ENCODE peak calls at places on chromosomes 2 and 18, in five cellular contexts. Z, K, S, N and E are unnamed samples.

GRCh38 chr2:36597003-36597531 is 901 bp downstream of the FEZ2 start:
- DNase-seq in Z (no peak), K (no peak), S (no peak), N (no peak), E (no peak)

GRCh38 chr2:216877085-216877484 is 17.2 kb upstream of the TNP1 start:
- DNase-seq in Z (no peak), K (no peak), S (no peak), N (no peak), E (no peak)

GRCh38 chr2:65374555-65374954 is 57.8 kb downstream of the SPRED2 start:
- DNase-seq in Z (no peak), K (no peak), S (no peak), N (no peak), E (no peak)

GRCh38 chr2:104755026-104755856 is 98.7 kb upstream of the POU3F3 start:
- DNase-seq in Z (no peak), K (no peak), S (peak; percentile 13), N (no peak), E (no peak)

GRCh38 chr2:46885376-46885775 is 30.2 kb downstream of the MCFD2 start:
- DNase-seq in Z (no peak), K (no peak), S (no peak), N (no peak), E (no peak)

GRCh38 chr2:25341753-25342371 is at the start of gene DNMT3A:
- DNase-seq in Z (peak; percentile 75), K (peak; percentile 20), S (peak; percentile 60), N (peak; percentile 47), E (peak; percentile 10)

GRCh38 chr18:54767094-54767493 is 61.2 kb upstream of the RAB27B start:
- DNase-seq in Z (no peak), K (no peak), S (peak; percentile 77), N (no peak), E (no peak)

GRCh38 chr2:5123597-5124196 is 568.5 kb upstream of the SOX11 start:
- DNase-seq in Z (no peak), K (no peak), S (no peak), N (no peak), E (no peak)

GRCh38 chr18:21557607-21558253 is 42.8 kb downstream of the ESCO1 start:
- DNase-seq in Z (peak; percentile 40), K (no peak), S (peak; percentile 40), N (no peak), E (no peak)

GRCh38 chr2:127508621-127509034 is 17.7 kb downstream of the IWS1 start:
- DNase-seq in Z (peak; percentile 48), K (no peak), S (peak; percentile 66), N (no peak), E (peak; percentile 88)

GRCh38 chr18:50792885-50793284 is 26.9 kb downstream of the MRO start:
- DNase-seq in Z (no peak), K (no peak), S (no peak), N (no peak), E (no peak)

GRCh38 chr2:120461092-120461491 is 115.2 kb downstream of the INHBB start:
- DNase-seq in Z (no peak), K (no peak), S (peak; percentile 25), N (no peak), E (no peak)

GRCh38 chr2:65605427-65606058 is 173.1 kb upstream of the SPRED2 start:
- DNase-seq in Z (no peak), K (no peak), S (no peak), N (no peak), E (no peak)

GRCh38 chr2:119694470-119694993 is 15.5 kb downstream of the TMEM177 start:
- DNase-seq in Z (no peak), K (no peak), S (no peak), N (no peak), E (no peak)

GRCh38 chr2:223889133-223889769 is 51.9 kb upstream of the AP1S3 start:
- DNase-seq in Z (no peak), K (no peak), S (no peak), N (no peak), E (no peak)

GRCh38 chr18:79272916-79273315 is 122.8 kb upstream of the NFATC1 start:
- DNase-seq in Z (no peak), K (no peak), S (no peak), N (no peak), E (no peak)

GRCh38 chr2:28368417-28368798 is 24.2 kb upstream of the FOSL2 start:
- DNase-seq in Z (no peak), K (no peak), S (no peak), N (no peak), E (no peak)

GRCh38 chr18:79465392-79465991 is 69.8 kb downstream of the NFATC1 start:
- DNase-seq in Z (no peak), K (no peak), S (no peak), N (no peak), E (peak; percentile 50)

GRCh38 chr2:211133766-211134165 is 577.4 kb downstream of the CPS1 start:
- DNase-seq in Z (no peak), K (no peak), S (no peak), N (no peak), E (no peak)

GRCh38 chr18:45517181-45517741 is 98.0 kb upstream of the SLC14A2 start:
- DNase-seq in Z (peak; percentile 56), K (no peak), S (peak; percentile 37), N (no peak), E (peak; percentile 28)

GRCh38 chr2:102512161-102512560 is 39.1 kb downstream of the SLC9A4 start:
- DNase-seq in Z (no peak), K (no peak), S (no peak), N (no peak), E (no peak)

GRCh38 chr2:28994074-28994473 is 13.0 kb downstream of the TOGARAM2 start:
- DNase-seq in Z (no peak), K (no peak), S (no peak), N (no peak), E (no peak)

GRCh38 chr2:121695179-121695451 is 41.6 kb downstream of the NIFK start:
- DNase-seq in Z (no peak), K (no peak), S (no peak), N (no peak), E (no peak)

GRCh38 chr2:225691711-225692110 is 292.2 kb downstream of the NYAP2 start:
- DNase-seq in Z (no peak), K (no peak), S (no peak), N (no peak), E (no peak)

GRCh38 chr2:60855989-60856669 is 25.2 kb upstream of the REL start:
- DNase-seq in Z (no peak), K (no peak), S (no peak), N (no peak), E (no peak)

GRCh38 chr2:199488772-199489400 is 31.1 kb upstream of the SATB2 start:
- DNase-seq in Z (no peak), K (peak; percentile 6), S (peak; percentile 62), N (peak; percentile 35), E (no peak)

GRCh38 chr2:218401834-218402370 is 2.2 kb downstream of the CTDSP1 start:
- DNase-seq in Z (no peak), K (no peak), S (peak; percentile 24), N (no peak), E (no peak)

GRCh38 chr18:49548266-49548665 is 13.6 kb upstream of the LIPG start:
- DNase-seq in Z (no peak), K (no peak), S (no peak), N (no peak), E (no peak)

GRCh38 chr2:197941715-197942114 is 137.3 kb downstream of the PLCL1 start:
- DNase-seq in Z (no peak), K (no peak), S (no peak), N (no peak), E (no peak)

GRCh38 chr2:202033317-202034248 is at the start of gene FZD7:
- DNase-seq in Z (peak; percentile 95), K (peak; percentile 75), S (peak; percentile 90), N (peak; percentile 79), E (peak; percentile 79)

GRCh38 chr2:96760986-96761832 is 507 bp downstream of the CNNM4 start:
- DNase-seq in Z (no peak), K (no peak), S (peak; percentile 43), N (no peak), E (no peak)

GRCh38 chr18:12861637-12862036 is 22.4 kb downstream of the PTPN2 start:
- DNase-seq in Z (no peak), K (no peak), S (no peak), N (no peak), E (no peak)

GRCh38 chr18:58800582-58800981 is 64.1 kb upstream of the ZNF532 start:
- DNase-seq in Z (no peak), K (no peak), S (no peak), N (no peak), E (no peak)

GRCh38 chr2:224927671-224928173 is 114.5 kb downstream of the DOCK10 start:
- DNase-seq in Z (no peak), K (peak; percentile 34), S (peak; percentile 42), N (peak; percentile 53), E (no peak)